ENCODE peak calls at places on chromosome 21, in seven cellular contexts. R, P, W, F, U, B and J are unnamed samples.

GRCh38 chr21:41766883-41767605 is at the start of gene RIPK4:
- DNase-seq in R (peak), P (peak), W (no peak), F (no peak), U (peak), B (no peak), J (peak)

GRCh38 chr21:44801468-44802395 is at the start of gene UBE2G2:
- DNase-seq in R (peak), P (peak), W (peak), F (peak), U (peak), B (peak), J (peak)

GRCh38 chr21:26797878-26798456 is 47.2 kb downstream of the ADAMTS1 start:
- DNase-seq in R (no peak), P (no peak), W (no peak), F (no peak), U (no peak), B (no peak), J (no peak)

GRCh38 chr21:39444406-39445145 is 1.0 kb downstream of the LCA5L start:
- DNase-seq in R (no peak), P (peak), W (peak), F (no peak), U (no peak), B (peak), J (peak)

GRCh38 chr21:27269646-27270045 is 302.8 kb upstream of the ADAMTS5 start:
- DNase-seq in R (no peak), P (no peak), W (no peak), F (no peak), U (no peak), B (peak), J (no peak)

GRCh38 chr21:20538039-20538658 is 460.1 kb upstream of the NCAM2 start:
- DNase-seq in R (no peak), P (no peak), W (no peak), F (no peak), U (no peak), B (no peak), J (no peak)

GRCh38 chr21:33441489-33442477 is 38.0 kb downstream of the TMEM50B start:
- DNase-seq in R (peak), P (peak), W (peak), F (no peak), U (no peak), B (peak), J (peak)

GRCh38 chr21:36207577-36208320 is 51.1 kb downstream of the DOP1B start:
- DNase-seq in R (no peak), P (no peak), W (no peak), F (no peak), U (no peak), B (no peak), J (no peak)

GRCh38 chr21:42073140-42074099 is 2.3 kb downstream of the UMODL1 start:
- DNase-seq in R (no peak), P (no peak), W (no peak), F (no peak), U (no peak), B (no peak), J (no peak)

GRCh38 chr21:44702111-44702972 is 5.4 kb downstream of the KRTAP10-12 start:
- DNase-seq in R (no peak), P (no peak), W (no peak), F (peak), U (no peak), B (no peak), J (no peak)

GRCh38 chr21:42660118-42660470 is 6.7 kb downstream of the PDE9A start:
- DNase-seq in R (no peak), P (no peak), W (no peak), F (no peak), U (no peak), B (no peak), J (no peak)

GRCh38 chr21:17777321-17777720 is 41.8 kb downstream of the C21orf91 start:
- DNase-seq in R (no peak), P (no peak), W (no peak), F (no peak), U (no peak), B (no peak), J (no peak)

GRCh38 chr21:25296239-25296638 is 311.0 kb downstream of the MRPL39 start:
- DNase-seq in R (no peak), P (peak), W (no peak), F (no peak), U (no peak), B (no peak), J (no peak)

GRCh38 chr21:42616366-42617340 is 36.8 kb upstream of the PDE9A start:
- DNase-seq in R (no peak), P (no peak), W (no peak), F (peak), U (peak), B (no peak), J (no peak)

GRCh38 chr21:36064085-36064460 is 3.7 kb upstream of the SETD4 start:
- DNase-seq in R (no peak), P (no peak), W (no peak), F (no peak), U (no peak), B (no peak), J (no peak)

GRCh38 chr21:44749116-44749758 is 37.9 kb upstream of the TSPEAR start:
- DNase-seq in R (no peak), P (no peak), W (no peak), F (no peak), U (no peak), B (no peak), J (no peak)

GRCh38 chr21:45541221-45542039 is 810 bp downstream of the SLC19A1 start:
- DNase-seq in R (peak), P (peak), W (peak), F (peak), U (peak), B (no peak), J (peak)

GRCh38 chr21:34181418-34181817 is 108.0 kb downstream of the MRPS6 start:
- DNase-seq in R (no peak), P (no peak), W (peak), F (no peak), U (no peak), B (no peak), J (no peak)

GRCh38 chr21:34367320-34367935 is 3.6 kb downstream of the KCNE2 start:
- DNase-seq in R (peak), P (peak), W (peak), F (peak), U (peak), B (peak), J (peak)

GRCh38 chr21:36709030-36709867 is 10.3 kb downstream of the SIM2 start:
- DNase-seq in R (no peak), P (no peak), W (no peak), F (peak), U (no peak), B (no peak), J (no peak)

GRCh38 chr21:40166291-40166843 is 299.1 kb downstream of the PCP4 start:
- DNase-seq in R (no peak), P (no peak), W (no peak), F (no peak), U (no peak), B (no peak), J (no peak)

GRCh38 chr21:32457360-32457840 is 44.9 kb downstream of the EVA1C start:
- DNase-seq in R (peak), P (peak), W (peak), F (no peak), U (no peak), B (no peak), J (peak)

GRCh38 chr21:17796037-17796403 is 23.1 kb downstream of the C21orf91 start:
- DNase-seq in R (no peak), P (no peak), W (no peak), F (no peak), U (no peak), B (no peak), J (no peak)

GRCh38 chr21:35015435-35016024 is 33.6 kb downstream of the RUNX1 start:
- DNase-seq in R (no peak), P (no peak), W (no peak), F (no peak), U (no peak), B (no peak), J (no peak)

GRCh38 chr21:34128674-34129038 is 55.3 kb downstream of the MRPS6 start:
- DNase-seq in R (no peak), P (no peak), W (no peak), F (no peak), U (no peak), B (no peak), J (peak)

GRCh38 chr21:39927304-39927886 is 60.2 kb downstream of the PCP4 start:
- DNase-seq in R (no peak), P (peak), W (no peak), F (no peak), U (no peak), B (no peak), J (peak)

GRCh38 chr21:16196521-16197208 is 466.9 kb downstream of the USP25 start:
- DNase-seq in R (no peak), P (no peak), W (no peak), F (no peak), U (no peak), B (no peak), J (no peak)